ENCODE peak calls at places on chromosome 5, in ten cellular contexts. E is psoas muscle, F is right atrium auricular region, Z is thyroid gland, H is GM23338, L is prostate gland, S is cardiac muscle cell, Y is SJSA1, U is Panc1, G is OCI-LY7. M is an unnamed sample.

GRCh38 chr5:78050888-78051287 is 243.6 kb downstream of the AP3B1 start:
- DNase-seq in Z (no peak), L (no peak), Y (peak; percentile 67), S (no peak), G (no peak), U (peak; percentile 22), H (no peak), F (no peak), E (no peak), M (no peak)

GRCh38 chr5:65171645-65172044 is 310.1 kb downstream of the ADAMTS6 start:
- DNase-seq in U (no peak), Z (no peak), S (no peak), L (no peak), E (no peak), F (no peak), G (no peak), H (no peak), Y (no peak), M (no peak)

GRCh38 chr5:157915638-157916037 is 56.7 kb upstream of the CLINT1 start:
- DNase-seq in E (peak; percentile 81), Z (peak; percentile 100), G (peak; percentile 26), S (peak; percentile 87), F (peak; percentile 87), L (peak; percentile 56), Y (no peak), U (no peak), H (no peak), M (no peak)

GRCh38 chr5:127001621-127002296 is 28.6 kb downstream of the MARCHF3 start:
- DNase-seq in E (no peak), F (no peak), U (no peak), S (no peak), G (no peak), Z (no peak), Y (peak; percentile 74), H (no peak), L (no peak), M (no peak)

GRCh38 chr5:92560698-92561361 is 1020.2 kb downstream of the NR2F1-AS1 start:
- DNase-seq in L (no peak), S (no peak), Z (no peak), U (peak; percentile 86), H (peak; percentile 61), E (no peak), F (no peak), G (no peak), Y (peak; percentile 64), M (peak; percentile 0)

GRCh38 chr5:111099058-111099778 is 7.1 kb downstream of the WDR36 start:
- DNase-seq in Z (no peak), F (no peak), H (no peak), S (no peak), L (no peak), E (no peak), G (no peak), Y (no peak), U (no peak), M (no peak)

GRCh38 chr5:131947445-131947844 is 2.0 kb upstream of the MEIKIN start:
- DNase-seq in F (no peak), H (no peak), E (no peak), Z (no peak), L (no peak), S (no peak), Y (no peak), U (no peak), G (no peak), M (no peak)

GRCh38 chr5:33470544-33470943 is 29.8 kb downstream of the TARS1 start:
- DNase-seq in F (no peak), Y (peak; percentile 5), S (peak; percentile 44), L (no peak), U (no peak), G (peak; percentile 13), Z (no peak), H (no peak), E (no peak), M (no peak)

GRCh38 chr5:109690456-109691247 is 925 bp downstream of the MAN2A1 start:
- DNase-seq in F (peak; percentile 91), S (peak; percentile 63), E (peak; percentile 88), Z (peak; percentile 73), Y (peak; percentile 78), H (peak; percentile 61), G (peak; percentile 75), U (no peak), L (peak; percentile 73), M (no peak)

GRCh38 chr5:134083517-134083916 is 31.0 kb upstream of the TCF7 start:
- DNase-seq in Y (no peak), H (no peak), U (no peak), Z (no peak), F (no peak), G (no peak), E (no peak), S (no peak), L (no peak), M (no peak)

GRCh38 chr5:90562331-90562730 is 3.7 kb downstream of the ADGRV1 start:
- DNase-seq in H (peak; percentile 18), L (no peak), S (no peak), F (no peak), Y (no peak), Z (peak; percentile 9), G (no peak), E (no peak), U (no peak), M (no peak)

GRCh38 chr5:121691478-121691877 is 160.2 kb upstream of the FTMT start:
- DNase-seq in Y (no peak), G (no peak), F (no peak), Z (peak; percentile 2), U (no peak), L (no peak), S (peak; percentile 60), H (peak; percentile 38), E (no peak), M (no peak)

GRCh38 chr5:173394701-173395100 is 66.5 kb upstream of the STC2 start:
- DNase-seq in H (no peak), U (no peak), E (no peak), F (no peak), Z (no peak), S (no peak), Y (no peak), G (no peak), L (no peak), M (no peak)

GRCh38 chr5:101948615-101949014 is 347.5 kb downstream of the SLCO4C1 start:
- DNase-seq in L (no peak), E (no peak), U (no peak), Z (no peak), F (no peak), S (no peak), Y (no peak), G (no peak), H (no peak), M (no peak)

GRCh38 chr5:101942321-101942882 is 353.7 kb downstream of the SLCO4C1 start:
- DNase-seq in Z (peak; percentile 35), E (no peak), S (peak; percentile 55), H (peak; percentile 74), G (peak; percentile 35), Y (peak; percentile 18), L (peak; percentile 29), F (no peak), U (peak; percentile 32), M (peak; percentile 22)

GRCh38 chr5:101943784-101944183 is 352.3 kb downstream of the SLCO4C1 start:
- DNase-seq in L (no peak), F (no peak), E (no peak), U (no peak), S (no peak), Y (no peak), H (no peak), G (peak; percentile 7), Z (no peak), M (no peak)
- H3K36me3 ChIP-seq in L (no peaks in the 10 kb centered on the region), F (no peaks in the 10 kb centered on the region), E (no peaks in the 10 kb centered on the region), U (no peaks in the 10 kb centered on the region), S (no peaks in the 10 kb centered on the region), Y (no peaks in the 10 kb centered on the region), H (no peaks in the 10 kb centered on the region), G (no peaks in the 10 kb centered on the region), Z (no peaks in the 10 kb centered on the region), M (no peaks in the 10 kb centered on the region)

GRCh38 chr5:17020586-17021362 is 84.7 kb upstream of the MYO10 start:
- DNase-seq in L (no peak), G (no peak), U (no peak), S (no peak), F (no peak), E (no peak), H (no peak), Z (no peak), Y (peak; percentile 60), M (no peak)

GRCh38 chr5:17019324-17019723 is 83.2 kb upstream of the MYO10 start:
- DNase-seq in U (no peak), L (no peak), F (no peak), S (no peak), H (no peak), E (no peak), Y (no peak), G (no peak), Z (peak; percentile 58), M (no peak)

GRCh38 chr5:17021363-17021932 is 85.4 kb upstream of the MYO10 start:
- DNase-seq in S (peak; percentile 5), E (no peak), Z (peak; percentile 38), Y (peak; percentile 57), U (no peak), H (no peak), F (no peak), L (no peak), G (no peak), M (no peak)

GRCh38 chr5:17024686-17025180 is 88.6 kb upstream of the MYO10 start:
- DNase-seq in E (no peak), L (peak; percentile 40), G (no peak), Z (peak; percentile 93), H (no peak), U (no peak), F (no peak), Y (peak; percentile 97), S (peak; percentile 7), M (peak; percentile 11)

DNA sequence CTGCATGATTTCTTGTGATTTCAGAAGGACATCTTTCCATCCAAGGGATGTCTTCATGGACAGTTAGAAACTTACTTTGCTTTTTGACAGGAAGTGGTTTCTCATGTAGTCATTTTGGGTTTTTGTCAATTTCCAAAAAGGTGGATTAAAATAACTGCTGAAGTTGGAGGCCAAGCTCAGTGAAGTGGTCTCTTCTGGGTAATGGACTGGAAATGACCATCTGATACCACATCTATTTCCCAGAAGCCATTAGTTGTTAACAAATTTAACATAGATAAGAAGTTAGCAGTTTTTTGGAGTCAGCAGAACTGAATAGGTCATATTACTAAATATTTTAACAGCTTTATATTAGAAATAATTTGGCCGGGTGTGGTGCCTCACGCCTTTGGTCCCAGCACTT is 86.2 kb upstream of the MYO10 start:
- DNase-seq in H (no peak), E (no peak), F (no peak), S (no peak), U (no peak), Z (peak; percentile 20), Y (no peak), G (no peak), L (no peak), M (no peak)
- H3K36me3 ChIP-seq in H (no peaks in the 10 kb centered on the region), E (no peaks in the 10 kb centered on the region), F (no peaks in the 10 kb centered on the region), S (no peaks in the 10 kb centered on the region), U (no peaks in the 10 kb centered on the region), Z (no peaks in the 10 kb centered on the region), Y (no peaks in the 10 kb centered on the region), G (no peaks in the 10 kb centered on the region), L (no peaks in the 10 kb centered on the region), M (no peaks in the 10 kb centered on the region)

GRCh38 chr5:1934801-1935429 is 52.2 kb upstream of the IRX4 start:
- DNase-seq in U (no peak), G (no peak), Z (no peak), L (no peak), Y (no peak), E (peak; percentile 33), F (no peak), S (no peak), H (no peak), M (no peak)
- H3K36me3 ChIP-seq in U (no peaks in the 10 kb centered on the region), G (no peaks in the 10 kb centered on the region), Z (no peaks in the 10 kb centered on the region), L (no peaks in the 10 kb centered on the region), Y (no peaks in the 10 kb centered on the region), E (no peaks in the 10 kb centered on the region), F (no peaks in the 10 kb centered on the region), S (no peaks in the 10 kb centered on the region), H (no peaks in the 10 kb centered on the region), M (no peaks in the 10 kb centered on the region)

GRCh38 chr5:150541397-150541675 is 33.4 kb downstream of the NDST1 start:
- DNase-seq in Z (no peak), E (no peak), S (no peak), G (no peak), Y (no peak), F (no peak), L (no peak), H (no peak), U (no peak), M (no peak)
- H3K36me3 ChIP-seq in Z (peaks cover 46% of the 10 kb centered on the region), E (peaks cover 13% of the 10 kb centered on the region), S (peaks cover 63% of the 10 kb centered on the region), G (peaks cover 54% of the 10 kb centered on the region), Y (peaks cover 95% of the 10 kb centered on the region), F (peaks cover 72% of the 10 kb centered on the region), L (peaks cover 7% of the 10 kb centered on the region), H (peaks cover 24% of the 10 kb centered on the region), U (peaks cover 13% of the 10 kb centered on the region), M (peaks cover 88% of the 10 kb centered on the region)